ENCODE peak calls at places on chromosomes 6 and 20, in nine cellular contexts. I, W, T, Q, V, O, K, F and B are unnamed samples.

GRCh38 chr6:131216277-131216676 is 81.0 kb downstream of the AKAP7 start:
- DNase-seq in I (no peak), V (no peak), T (no peak), F (peak; percentile 46), W (no peak), K (no peak), Q (peak; percentile 1), O (no peak), B (no peak)

GRCh38 chr6:98526465-98526864 is 307.9 kb upstream of the POU3F2 start:
- DNase-seq in O (no peak), Q (no peak), F (no peak), W (no peak), K (no peak), T (no peak), V (no peak), I (no peak), B (no peak)

GRCh38 chr6:113405326-113406050 is 451.7 kb upstream of the MARCKS start:
- DNase-seq in W (no peak), O (no peak), I (no peak), V (no peak), Q (no peak), F (no peak), T (no peak), K (no peak), B (no peak)

GRCh38 chr6:83038246-83038645 is 27.4 kb downstream of the UBE3D start:
- DNase-seq in O (no peak), T (no peak), Q (no peak), F (no peak), V (no peak), I (no peak), K (no peak), W (no peak), B (no peak)

GRCh38 chr6:16684195-16684689 is 77.0 kb downstream of the ATXN1 start:
- DNase-seq in I (no peak), K (peak; percentile 73), W (no peak), Q (peak; percentile 48), O (no peak), T (no peak), V (no peak), F (peak; percentile 39), B (no peak)

GRCh38 chr6:159376443-159377182 is 207.4 kb downstream of the FNDC1 start:
- DNase-seq in I (no peak), T (no peak), W (no peak), Q (peak; percentile 37), O (no peak), F (peak; percentile 65), V (no peak), K (no peak), B (no peak)

GRCh38 chr6:40956871-40957270 is 82.2 kb downstream of the UNC5CL start:
- DNase-seq in Q (peak; percentile 55), F (no peak), O (no peak), K (no peak), I (no peak), T (no peak), W (no peak), V (no peak), B (no peak)

GRCh38 chr6:106886922-106887797 is 87.4 kb downstream of the CD24 start:
- DNase-seq in V (no peak), T (no peak), F (no peak), I (no peak), K (no peak), O (no peak), W (no peak), Q (no peak), B (peak; percentile 24)

GRCh38 chr6:11586574-11586973 is 49.0 kb downstream of the TMEM170B start:
- DNase-seq in V (no peak), W (no peak), K (no peak), T (no peak), F (peak; percentile 80), O (no peak), I (no peak), Q (peak; percentile 94), B (no peak)

GRCh38 chr6:131258010-131258652 is 122.9 kb downstream of the AKAP7 start:
- DNase-seq in K (no peak), I (no peak), Q (no peak), V (no peak), T (no peak), W (no peak), F (no peak), O (no peak), B (no peak)

GRCh38 chr6:164108869-164109769 is 694.6 kb downstream of the QKI start:
- DNase-seq in K (peak; percentile 72), O (peak; percentile 90), Q (peak; percentile 73), W (peak; percentile 91), I (no peak), F (peak; percentile 61), V (no peak), T (peak; percentile 11), B (no peak)

GRCh38 chr20:54064939-54065338 is 5.5 kb downstream of the BCAS1 start:
- DNase-seq in K (no peak), T (no peak), Q (no peak), W (no peak), F (no peak), I (no peak), O (no peak), V (no peak), B (no peak)

GRCh38 chr20:41436679-41437078 is 70.1 kb upstream of the EMILIN3 start:
- DNase-seq in O (no peak), V (no peak), K (no peak), I (no peak), T (no peak), Q (peak; percentile 48), F (peak; percentile 78), W (no peak), B (no peak)

GRCh38 chr6:87483929-87484328 is 11.2 kb downstream of the SLC35A1 start:
- DNase-seq in K (no peak), F (peak; percentile 51), Q (peak; percentile 68), I (peak; percentile 95), V (no peak), T (no peak), W (no peak), O (no peak), B (peak; percentile 19)

GRCh38 chr20:33767739-33768138 is 35.9 kb downstream of the ZNF341 start:
- DNase-seq in O (no peak), W (no peak), Q (no peak), V (no peak), T (no peak), F (no peak), I (no peak), K (no peak), B (no peak)

GRCh38 chr20:33769032-33769431 is 37.2 kb downstream of the ZNF341 start:
- DNase-seq in F (no peak), Q (no peak), T (no peak), K (no peak), W (no peak), V (no peak), O (no peak), I (no peak), B (no peak)

GRCh38 chr20:33772439-33772838 is 38.7 kb upstream of the CHMP4B start:
- DNase-seq in V (no peak), I (no peak), F (no peak), K (no peak), T (no peak), O (no peak), W (no peak), Q (no peak), B (no peak)

GRCh38 chr20:33771938-33772337 is 39.2 kb upstream of the CHMP4B start:
- DNase-seq in Q (no peak), V (no peak), T (no peak), F (no peak), I (no peak), W (no peak), O (no peak), K (no peak), B (no peak)

DNA sequence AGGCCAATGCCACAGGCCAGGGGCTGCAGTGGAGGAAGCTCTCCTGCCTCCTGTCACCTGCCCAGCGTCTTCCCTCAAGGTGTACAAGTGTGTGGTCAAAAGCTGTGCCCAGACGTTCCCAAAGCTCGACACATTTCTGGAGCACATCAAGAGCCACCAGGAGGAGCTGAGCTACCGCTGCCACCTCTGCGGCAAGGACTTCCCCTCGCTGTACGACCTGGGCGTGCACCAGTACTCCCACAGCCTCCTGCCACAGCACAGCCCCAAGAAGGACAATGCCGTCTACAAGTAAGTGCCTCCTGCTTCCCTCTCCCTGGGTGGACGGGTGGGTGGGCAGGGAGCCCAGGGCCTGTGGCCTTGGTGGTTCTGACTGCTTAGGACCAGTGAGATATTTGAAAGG is 38.2 kb downstream of the ZNF341 start:
- DNase-seq in O (peak; percentile 32), T (no peak), F (no peak), Q (no peak), I (no peak), K (no peak), W (no peak), V (peak; percentile 52), B (no peak)
- TF ChIP-seq CTCF in O (no peak), T (no peak), F (no peak), Q (no peak), I (no peak), K (no peak), W (peak; percentile 41), V (peak; percentile 27), B (no peak)

DNA sequence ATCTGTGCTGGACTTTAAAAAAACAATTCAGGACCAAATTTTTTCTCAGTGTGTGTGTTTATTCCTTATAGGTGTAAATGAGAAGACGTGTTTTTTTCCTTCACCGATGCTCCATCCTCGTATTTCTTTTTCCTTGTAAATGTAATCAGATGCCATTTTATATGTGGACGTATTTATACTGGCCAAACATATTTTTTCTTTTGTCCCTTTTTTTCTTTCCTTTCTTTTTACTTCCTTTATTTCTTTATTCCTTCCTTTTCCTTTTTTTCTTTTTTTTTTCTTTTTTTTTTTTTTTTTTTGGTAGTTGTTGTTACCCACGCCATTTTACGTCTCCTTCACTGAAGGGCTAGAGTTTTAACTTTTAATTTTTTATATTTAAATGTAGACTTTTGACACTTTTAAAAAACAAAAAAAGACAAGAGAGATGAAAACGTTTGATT is 3.7 kb downstream of the SOX4 start:
- DNase-seq in K (no peak), T (no peak), F (no peak), W (no peak), V (no peak), Q (no peak), O (no peak), I (no peak), B (no peak)
- H3K4me3 ChIP-seq in K (peak overlapping the region; percentile 79), T (peak overlapping the region; percentile 70), F (peak overlapping the region; percentile 99), W (peak overlapping the region; percentile 85), V (peak overlapping the region; percentile 86), Q (peak overlapping the region; percentile 95), O (peak overlapping the region; percentile 93), I (no peak overlapping the region), B (peak overlapping the region; percentile 89)

DNA sequence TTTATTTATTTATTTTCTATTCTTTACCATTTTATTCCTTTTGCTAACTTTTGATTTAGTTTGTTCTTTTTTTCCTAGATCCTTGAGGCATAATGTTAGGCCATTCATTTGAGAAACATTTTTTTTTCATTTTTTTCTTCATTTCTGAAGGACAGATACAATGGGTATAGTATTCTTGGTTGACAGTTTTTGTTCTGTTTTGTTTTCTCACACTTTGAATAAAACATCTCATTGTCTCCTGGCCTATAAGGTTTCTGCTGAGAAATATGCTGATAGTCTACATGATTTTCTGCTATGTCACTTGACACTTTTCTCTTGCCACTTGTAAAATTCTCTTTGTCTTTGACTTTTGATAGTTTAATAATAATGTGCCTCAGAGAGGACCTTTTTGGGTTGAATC is 294.6 kb upstream of the EPHA7 start:
- DNase-seq in Q (no peak), F (no peak), W (no peak), V (no peak), I (no peak), K (no peak), T (no peak), O (no peak), B (no peak)
- H3K9me3 ChIP-seq in Q (peaks cover 2% of the 10 kb centered on the region), F (no peaks in the 10 kb centered on the region), W (peaks cover 69% of the 10 kb centered on the region), V (peaks cover 19% of the 10 kb centered on the region), I (peaks cover 25% of the 10 kb centered on the region), K (peaks cover 21% of the 10 kb centered on the region), T (peaks cover 13% of the 10 kb centered on the region), O (no peaks in the 10 kb centered on the region), B (no peaks in the 10 kb centered on the region)

GRCh38 chr20:36666181-36666740 is 20.3 kb upstream of the SLA2 start:
- DNase-seq in O (no peak), V (no peak), I (no peak), K (no peak), W (no peak), Q (no peak), F (peak; percentile 53), T (no peak), B (no peak)
- TF ChIP-seq CTCF in O (no peak), V (no peak), I (no peak), K (no peak), W (peak; percentile 33), Q (no peak), F (peak; percentile 21), T (no peak), B (peak; percentile 24)